ENCODE peak calls at places on chromosomes 16 and 17, in six cellular contexts. Y, K, Q, P, B and R are unnamed samples. For H3K4me1, the result is how much of the 10 kb centered on the place peaks cover.

GRCh38 chr17:65797809-65798208 is 236.4 kb upstream of the AXIN2 start:
- DNase-seq in Y (peak), K (peak), Q (no peak), P (no peak), B (no peak), R (no peak)

GRCh38 chr17:39239640-39240314 is 14.0 kb upstream of the STAC2 start:
- DNase-seq in Y (peak), K (no peak), Q (no peak), P (no peak), B (no peak), R (no peak)

GRCh38 chr17:49730078-49730786 is 22.5 kb upstream of the SLC35B1 start:
- DNase-seq in Y (no peak), K (no peak), Q (peak), P (peak), B (no peak), R (no peak)

GRCh38 chr17:81044764-81045589 is 10.0 kb downstream of the BAIAP2 start:
- DNase-seq in Y (no peak), K (peak), Q (peak), P (peak), B (no peak), R (no peak)

GRCh38 chr16:17070882-17071592 is 399.7 kb downstream of the XYLT1 start:
- DNase-seq in Y (peak), K (peak), Q (no peak), P (no peak), B (peak), R (no peak)

GRCh38 chr16:50154369-50154947 is 1.4 kb downstream of the TENT4B start:
- DNase-seq in Y (peak), K (peak), Q (no peak), P (no peak), B (no peak), R (no peak)

GRCh38 chr17:4518901-4519300 is 20.2 kb downstream of the SPNS2 start:
- DNase-seq in Y (no peak), K (no peak), Q (no peak), P (no peak), B (no peak), R (no peak)

GRCh38 chr16:53504161-53504663 is 1.2 kb upstream of the AKTIP start:
- DNase-seq in Y (peak), K (peak), Q (peak), P (peak), B (no peak), R (no peak)

GRCh38 chr17:57724038-57724728 is 20.9 kb downstream of the CCDC182 start:
- DNase-seq in Y (no peak), K (no peak), Q (no peak), P (no peak), B (peak), R (no peak)

GRCh38 chr16:74740795-74741304 is 33.8 kb downstream of the FA2H start:
- DNase-seq in Y (no peak), K (no peak), Q (peak), P (no peak), B (no peak), R (no peak)

GRCh38 chr16:88473666-88474534 is 20.8 kb downstream of the ZFPM1 start:
- DNase-seq in Y (no peak), K (no peak), Q (peak), P (peak), B (no peak), R (no peak)

GRCh38 chr17:2792541-2793169 is 3.6 kb upstream of the RAP1GAP2 start:
- DNase-seq in Y (no peak), K (no peak), Q (no peak), P (no peak), B (no peak), R (no peak)

GRCh38 chr17:17191346-17191792 is 14.8 kb downstream of the PLD6 start:
- DNase-seq in Y (no peak), K (no peak), Q (no peak), P (peak), B (no peak), R (no peak)

GRCh38 chr17:70070297-70071027 is 4.6 kb upstream of the KCNJ16 start:
- DNase-seq in Y (no peak), K (no peak), Q (no peak), P (peak), B (no peak), R (no peak)

GRCh38 chr17:65359016-65359415 is 202.4 kb downstream of the AXIN2 start:
- DNase-seq in Y (no peak), K (peak), Q (no peak), P (peak), B (no peak), R (no peak)

GRCh38 chr17:49035470-49036269 is 38.5 kb downstream of the IGF2BP1 start:
- DNase-seq in Y (peak), K (peak), Q (no peak), P (peak), B (no peak), R (no peak)

GRCh38 chr17:64277831-64278562 is 14.9 kb upstream of the TEX2 start:
- DNase-seq in Y (no peak), K (no peak), Q (no peak), P (peak), B (no peak), R (no peak)

GRCh38 chr16:58077796-58078195 is 51.4 kb downstream of the CFAP20 start:
- DNase-seq in Y (no peak), K (no peak), Q (peak), P (no peak), B (no peak), R (no peak)

GRCh38 chr16:63447121-63447520 is 1410.9 kb upstream of the CDH8 start:
- DNase-seq in Y (no peak), K (no peak), Q (no peak), P (no peak), B (no peak), R (no peak)

GRCh38 chr16:74748710-74749073 is 25.9 kb downstream of the FA2H start:
- DNase-seq in Y (no peak), K (no peak), Q (peak), P (no peak), B (no peak), R (no peak)

GRCh38 chr16:55568151-55568693 is 1.7 kb downstream of the CAPNS2 start:
- DNase-seq in Y (no peak), K (no peak), Q (no peak), P (no peak), B (no peak), R (peak)

GRCh38 chr17:44355642-44356099 is 8.0 kb downstream of the FAM171A2 start:
- DNase-seq in Y (no peak), K (no peak), Q (no peak), P (no peak), B (no peak), R (no peak)

GRCh38 chr16:2082983-2083364 is 35.2 kb downstream of the TSC2 start:
- DNase-seq in Y (no peak), K (no peak), Q (no peak), P (no peak), B (no peak), R (no peak)

GRCh38 chr17:6413073-6413472 is 21.8 kb downstream of the AIPL1 start:
- DNase-seq in Y (peak), K (peak), Q (no peak), P (peak), B (no peak), R (no peak)

GRCh38 chr17:50681260-50682200 is 26.2 kb downstream of the ANKRD40 start:
- DNase-seq in Y (peak), K (peak), Q (peak), P (peak), B (no peak), R (peak)

GRCh38 chr16:16127469-16128116 is 95.7 kb downstream of the ABCC6 start:
- DNase-seq in Y (peak), K (peak), Q (no peak), P (peak), B (peak), R (no peak)

GRCh38 chr17:36183811-36184765 is 7.7 kb upstream of the TBC1D3B start:
- DNase-seq in Y (no peak), K (no peak), Q (no peak), P (no peak), B (no peak), R (no peak)

GRCh38 chr17:74870512-74870911 is 2.3 kb downstream of the FDXR start:
- DNase-seq in Y (no peak), K (peak), Q (no peak), P (peak), B (no peak), R (peak)

GRCh38 chr17:76458580-76459490 is 5.9 kb upstream of the UBE2O start:
- DNase-seq in Y (peak), K (no peak), Q (no peak), P (peak), B (no peak), R (peak)

GRCh38 chr17:82495844-82496528 is 23.5 kb upstream of the FOXK2 start:
- DNase-seq in Y (peak), K (no peak), Q (no peak), P (no peak), B (no peak), R (no peak)

GRCh38 chr17:40846515-40847155 is 20.4 kb downstream of the KRT12 start:
- DNase-seq in Y (no peak), K (no peak), Q (no peak), P (no peak), B (no peak), R (no peak)

GRCh38 chr17:15945493-15946209 is 721 bp downstream of the ADORA2B start:
- DNase-seq in Y (peak), K (no peak), Q (no peak), P (peak), B (no peak), R (no peak)

GRCh38 chr17:19546289-19547065 is 12.8 kb downstream of the SLC47A1 start:
- DNase-seq in Y (peak), K (no peak), Q (peak), P (no peak), B (no peak), R (no peak)

GRCh38 chr16:89295915-89296314 is 78.4 kb downstream of the ZNF778 start:
- DNase-seq in Y (no peak), K (no peak), Q (no peak), P (no peak), B (no peak), R (no peak)

GRCh38 chr17:75487351-75488070 is 27.8 kb downstream of the CASKIN2 start:
- DNase-seq in Y (no peak), K (no peak), Q (peak), P (no peak), B (no peak), R (no peak)

GRCh38 chr17:50890675-50891516 is 24.7 kb upstream of the TOB1 start:
- DNase-seq in Y (no peak), K (no peak), Q (no peak), P (no peak), B (no peak), R (no peak)

GRCh38 chr17:41421116-41421515 is 3.3 kb downstream of the KRT37 start:
- DNase-seq in Y (no peak), K (no peak), Q (no peak), P (peak), B (no peak), R (no peak)

GRCh38 chr17:18257268-18257681 is 1.3 kb downstream of the FLII start:
- DNase-seq in Y (peak), K (no peak), Q (no peak), P (no peak), B (no peak), R (peak)

GRCh38 chr17:18256351-18256750 is 2.2 kb downstream of the FLII start:
- DNase-seq in Y (no peak), K (no peak), Q (peak), P (no peak), B (no peak), R (no peak)

GRCh38 chr17:18258356-18259038 is at the start of gene FLII:
- DNase-seq in Y (peak), K (peak), Q (peak), P (peak), B (no peak), R (peak)

GRCh38 chr17:18256776-18257175 is 1.8 kb downstream of the FLII start:
- DNase-seq in Y (no peak), K (no peak), Q (no peak), P (no peak), B (no peak), R (no peak)

GRCh38 chr17:18257747-18258355 is 687 bp downstream of the FLII start:
- DNase-seq in Y (peak), K (no peak), Q (peak), P (peak), B (no peak), R (peak)
- H3K4me1 ChIP-seq in Y (under half), K (under half), Q (under half), P (under half), B (under half), R (under half)

GRCh38 chr16:11313493-11314308 is 31.6 kb upstream of the RMI2 start:
- DNase-seq in Y (no peak), K (no peak), Q (no peak), P (no peak), B (no peak), R (no peak)
- TF ChIP-seq CTCF in Y (no peak), K (no peak), Q (no peak), P (no peak), B (no peak), R (no peak)

DNA sequence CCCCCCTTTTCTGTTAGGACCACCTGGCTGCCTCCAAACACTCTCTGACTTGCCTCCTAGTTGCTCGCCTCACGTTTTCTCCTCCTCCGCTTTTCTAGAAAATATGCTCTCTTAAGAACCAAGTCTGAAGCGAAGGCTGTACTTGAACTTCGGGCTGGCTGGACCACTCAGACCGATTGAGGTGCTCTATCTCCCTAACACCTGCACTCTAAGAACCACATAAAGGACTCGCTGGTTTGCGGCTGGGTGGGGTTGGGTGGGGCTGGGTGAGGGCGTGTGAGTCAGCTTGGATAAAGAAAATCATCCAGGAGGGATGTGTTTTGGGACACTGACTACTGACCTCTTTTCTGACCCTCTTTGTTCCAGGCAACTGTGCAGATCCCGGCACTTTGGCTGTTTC is 22.9 kb upstream of the TMEM220 start:
- DNase-seq in Y (no peak), K (no peak), Q (no peak), P (no peak), B (no peak), R (no peak)
- H3K4me1 ChIP-seq in Y (under half), K (under half), Q (under half), P (under half), B (under half), R (under half)

GRCh38 chr16:10368984-10369551 is 16.8 kb upstream of the ATF7IP2 start:
- DNase-seq in Y (peak), K (peak), Q (no peak), P (no peak), B (no peak), R (no peak)
- TF ChIP-seq CTCF in Y (peak), K (peak), Q (peak), P (no peak), B (no peak), R (no peak)

GRCh38 chr17:78114831-78115723 is 13.5 kb downstream of the TMC6 start:
- DNase-seq in Y (no peak), K (no peak), Q (peak), P (no peak), B (no peak), R (no peak)
- H3K4me1 ChIP-seq in Y (under half), K (under half), Q (under half), P (under half), B (under half), R (under half)

DNA sequence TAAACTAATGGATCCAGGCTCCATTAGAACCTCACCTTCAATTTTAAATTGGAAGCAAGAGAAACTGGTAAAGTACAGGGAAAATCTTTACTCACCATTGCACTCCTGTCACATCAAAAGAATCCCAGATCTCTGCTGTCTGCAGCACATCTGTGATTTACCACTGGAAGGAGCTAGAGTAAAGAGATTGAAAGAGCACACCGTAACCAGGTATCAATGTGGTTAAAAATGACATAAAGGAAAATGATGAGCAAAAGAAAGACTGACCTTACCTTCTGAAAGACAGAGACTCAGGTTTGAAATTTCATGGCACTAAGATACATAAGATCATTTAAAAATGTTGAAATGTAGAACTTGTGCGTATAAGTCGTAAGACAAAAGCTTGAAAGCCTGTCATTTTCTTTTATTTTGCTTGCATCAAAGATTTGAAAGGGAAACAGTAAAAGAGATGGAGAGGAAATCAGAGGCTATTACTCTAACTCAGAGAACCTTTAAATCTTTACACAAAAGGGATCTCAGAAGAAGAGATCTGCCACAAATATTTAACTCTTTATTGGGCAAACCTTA is 678.2 kb upstream of the GOT2 start:
- DNase-seq in Y (peak), K (no peak), Q (no peak), P (peak), B (no peak), R (no peak)
- TF ChIP-seq CTCF in Y (peak), K (no peak), Q (no peak), P (peak), B (no peak), R (peak)

GRCh38 chr16:3823427-3823826 is 57.1 kb downstream of the CREBBP start:
- DNase-seq in Y (no peak), K (no peak), Q (no peak), P (no peak), B (no peak), R (no peak)
- H3K4me1 ChIP-seq in Y (under half), K (under half), Q (half or more), P (under half), B (under half), R (under half)

GRCh38 chr17:72661945-72662826 is 430.3 kb downstream of the SLC39A11 start:
- DNase-seq in Y (no peak), K (no peak), Q (no peak), P (no peak), B (no peak), R (no peak)

GRCh38 chr17:72662827-72663190 is 429.7 kb downstream of the SLC39A11 start:
- DNase-seq in Y (no peak), K (no peak), Q (no peak), P (no peak), B (no peak), R (no peak)

GRCh38 chr17:72660274-72661092 is 432.0 kb downstream of the SLC39A11 start:
- DNase-seq in Y (no peak), K (no peak), Q (no peak), P (no peak), B (no peak), R (no peak)

GRCh38 chr17:72659811-72660210 is 432.7 kb downstream of the SLC39A11 start:
- DNase-seq in Y (no peak), K (no peak), Q (no peak), P (no peak), B (no peak), R (no peak)

GRCh38 chr17:72661093-72661944 is 431.2 kb downstream of the SLC39A11 start:
- DNase-seq in Y (no peak), K (no peak), Q (no peak), P (no peak), B (no peak), R (peak)
- TF ChIP-seq CTCF in Y (peak), K (peak), Q (no peak), P (no peak), B (peak), R (peak)

DNA sequence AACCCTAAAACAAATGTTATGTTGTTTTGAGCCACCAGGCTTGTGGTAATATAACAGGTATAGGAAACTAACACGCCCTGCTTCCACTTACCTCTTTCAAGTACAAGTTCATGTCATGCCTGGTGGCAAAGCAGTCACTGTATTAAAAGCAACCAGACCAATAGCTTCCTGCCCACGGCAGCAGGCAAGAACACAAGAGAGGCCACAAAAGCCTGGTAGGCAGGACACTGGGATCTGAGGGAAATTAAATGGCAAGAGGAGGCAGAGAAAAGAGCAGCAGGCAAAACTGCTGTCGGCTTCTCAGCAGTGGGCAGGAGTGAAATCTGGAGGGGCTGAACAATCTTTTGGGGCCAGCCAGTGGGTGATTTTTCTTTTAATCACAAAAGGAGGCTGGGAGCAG is 2.2 kb downstream of the CYTH1 start:
- DNase-seq in Y (no peak), K (no peak), Q (peak), P (no peak), B (no peak), R (no peak)
- H3K4me1 ChIP-seq in Y (under half), K (under half), Q (under half), P (under half), B (under half), R (under half)

DNA sequence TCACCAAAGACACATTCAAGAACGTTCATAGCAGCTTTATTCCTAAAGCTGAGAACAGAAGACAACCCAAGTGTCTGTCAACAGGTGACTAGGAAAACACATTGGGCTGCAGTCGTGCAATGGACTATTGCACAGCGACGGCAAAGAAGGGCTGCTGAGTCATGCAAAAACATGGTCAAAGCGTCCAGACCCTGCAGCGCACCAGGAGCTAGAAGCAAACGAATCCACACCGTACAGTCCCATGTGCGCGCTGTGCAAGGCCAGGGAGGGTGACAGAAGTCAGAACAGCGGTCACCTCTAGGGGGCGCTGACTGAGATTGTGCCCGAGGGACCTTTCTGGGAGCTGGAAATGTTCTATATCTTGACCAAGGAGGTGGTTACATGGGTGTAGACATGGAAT is 266.4 kb downstream of the MAF start:
- DNase-seq in Y (peak), K (peak), Q (no peak), P (no peak), B (no peak), R (no peak)
- TF ChIP-seq CTCF in Y (peak), K (peak), Q (peak), P (no peak), B (peak), R (peak)